ENCODE peak calls at places on chromosomes 12 and 14, in nine cellular contexts. One of them, this sample, is unnamed.

GRCh38 chr12:130862161-130862560 is 9.7 kb upstream of the RAN start:
- DNase-seq in adrenal gland: no peak
- DNase-seq in esophagus squamous epithelium: no peak
- DNase-seq in tibial artery: no peak
- DNase-seq in astrocyte: no peak
- DNase-seq in mesendoderm: no peak
- DNase-seq in iPS DF 6.9: no peak
- DNase-seq in HCT116: no peak
- DNase-seq in aorta: peak
- DNase-seq in this sample: no peak

GRCh38 chr12:131855521-131856142 is 27.4 kb downstream of the MMP17 start:
- DNase-seq in adrenal gland: no peak
- DNase-seq in esophagus squamous epithelium: no peak
- DNase-seq in tibial artery: no peak
- DNase-seq in astrocyte: no peak
- DNase-seq in mesendoderm: no peak
- DNase-seq in iPS DF 6.9: no peak
- DNase-seq in HCT116: no peak
- DNase-seq in aorta: no peak
- DNase-seq in this sample: no peak

GRCh38 chr12:88490425-88490824 is 89.8 kb downstream of the KITLG start:
- DNase-seq in adrenal gland: no peak
- DNase-seq in esophagus squamous epithelium: no peak
- DNase-seq in tibial artery: no peak
- DNase-seq in astrocyte: no peak
- DNase-seq in mesendoderm: no peak
- DNase-seq in iPS DF 6.9: no peak
- DNase-seq in HCT116: no peak
- DNase-seq in aorta: no peak
- DNase-seq in this sample: no peak

GRCh38 chr12:80226576-80226975 is 127.2 kb downstream of the OTOGL start:
- DNase-seq in adrenal gland: no peak
- DNase-seq in esophagus squamous epithelium: no peak
- DNase-seq in tibial artery: no peak
- DNase-seq in astrocyte: peak
- DNase-seq in mesendoderm: no peak
- DNase-seq in iPS DF 6.9: no peak
- DNase-seq in HCT116: no peak
- DNase-seq in aorta: no peak
- DNase-seq in this sample: no peak

GRCh38 chr14:35740215-35740614 is 68.9 kb downstream of the RALGAPA1 start:
- DNase-seq in adrenal gland: no peak
- DNase-seq in esophagus squamous epithelium: no peak
- DNase-seq in tibial artery: no peak
- DNase-seq in astrocyte: no peak
- DNase-seq in mesendoderm: no peak
- DNase-seq in iPS DF 6.9: no peak
- DNase-seq in HCT116: no peak
- DNase-seq in aorta: no peak
- DNase-seq in this sample: no peak

GRCh38 chr12:29149691-29150382 is 759 bp downstream of the FAR2 start:
- DNase-seq in adrenal gland: no peak
- DNase-seq in esophagus squamous epithelium: no peak
- DNase-seq in tibial artery: no peak
- DNase-seq in astrocyte: no peak
- DNase-seq in mesendoderm: peak
- DNase-seq in iPS DF 6.9: no peak
- DNase-seq in HCT116: no peak
- DNase-seq in aorta: peak
- DNase-seq in this sample: peak

GRCh38 chr14:23646648-23647549 is 10.7 kb downstream of the DHRS2 start:
- DNase-seq in adrenal gland: no peak
- DNase-seq in esophagus squamous epithelium: no peak
- DNase-seq in tibial artery: no peak
- DNase-seq in astrocyte: no peak
- DNase-seq in mesendoderm: no peak
- DNase-seq in iPS DF 6.9: no peak
- DNase-seq in HCT116: no peak
- DNase-seq in aorta: no peak
- DNase-seq in this sample: no peak

GRCh38 chr14:100850841-100851585 is 25.1 kb downstream of the MEG3 start:
- DNase-seq in adrenal gland: peak
- DNase-seq in esophagus squamous epithelium: no peak
- DNase-seq in tibial artery: peak
- DNase-seq in astrocyte: no peak
- DNase-seq in mesendoderm: peak
- DNase-seq in iPS DF 6.9: peak
- DNase-seq in HCT116: peak
- DNase-seq in aorta: peak
- DNase-seq in this sample: peak

GRCh38 chr14:71238835-71239234 is 331.6 kb downstream of the PCNX1 start:
- DNase-seq in adrenal gland: no peak
- DNase-seq in esophagus squamous epithelium: no peak
- DNase-seq in tibial artery: no peak
- DNase-seq in astrocyte: no peak
- DNase-seq in mesendoderm: no peak
- DNase-seq in iPS DF 6.9: no peak
- DNase-seq in HCT116: no peak
- DNase-seq in aorta: no peak
- DNase-seq in this sample: no peak

GRCh38 chr14:103068351-103069073 is 11.2 kb upstream of the CDC42BPB start:
- DNase-seq in adrenal gland: peak
- DNase-seq in esophagus squamous epithelium: no peak
- DNase-seq in tibial artery: no peak
- DNase-seq in astrocyte: no peak
- DNase-seq in mesendoderm: no peak
- DNase-seq in iPS DF 6.9: no peak
- DNase-seq in HCT116: no peak
- DNase-seq in aorta: no peak
- DNase-seq in this sample: no peak
- H3K27ac ChIP-seq in adrenal gland: no peak
- H3K27ac ChIP-seq in esophagus squamous epithelium: peak
- H3K27ac ChIP-seq in tibial artery: no peak
- H3K27ac ChIP-seq in astrocyte: no peak
- H3K27ac ChIP-seq in mesendoderm: no peak
- H3K27ac ChIP-seq in iPS DF 6.9: no peak
- H3K27ac ChIP-seq in HCT116: peak
- H3K27ac ChIP-seq in aorta: no peak
- H3K27ac ChIP-seq in this sample: no peak

GRCh38 chr12:45585522-45586230 is 143.8 kb upstream of the ARID2 start:
- DNase-seq in adrenal gland: no peak
- DNase-seq in esophagus squamous epithelium: no peak
- DNase-seq in tibial artery: peak
- DNase-seq in astrocyte: no peak
- DNase-seq in mesendoderm: no peak
- DNase-seq in iPS DF 6.9: no peak
- DNase-seq in HCT116: no peak
- DNase-seq in aorta: no peak
- DNase-seq in this sample: no peak

GRCh38 chr12:45590646-45591045 is 138.9 kb upstream of the ARID2 start:
- DNase-seq in adrenal gland: no peak
- DNase-seq in esophagus squamous epithelium: no peak
- DNase-seq in tibial artery: no peak
- DNase-seq in astrocyte: no peak
- DNase-seq in mesendoderm: no peak
- DNase-seq in iPS DF 6.9: no peak
- DNase-seq in HCT116: no peak
- DNase-seq in aorta: no peak
- DNase-seq in this sample: no peak

GRCh38 chr12:45587877-45588530 is 141.5 kb upstream of the ARID2 start:
- DNase-seq in adrenal gland: no peak
- DNase-seq in esophagus squamous epithelium: no peak
- DNase-seq in tibial artery: no peak
- DNase-seq in astrocyte: no peak
- DNase-seq in mesendoderm: no peak
- DNase-seq in iPS DF 6.9: no peak
- DNase-seq in HCT116: no peak
- DNase-seq in aorta: no peak
- DNase-seq in this sample: peak

GRCh38 chr12:45586486-45586885 is 143.0 kb upstream of the ARID2 start:
- DNase-seq in adrenal gland: no peak
- DNase-seq in esophagus squamous epithelium: no peak
- DNase-seq in tibial artery: no peak
- DNase-seq in astrocyte: no peak
- DNase-seq in mesendoderm: no peak
- DNase-seq in iPS DF 6.9: no peak
- DNase-seq in HCT116: no peak
- DNase-seq in aorta: no peak
- DNase-seq in this sample: no peak

DNA sequence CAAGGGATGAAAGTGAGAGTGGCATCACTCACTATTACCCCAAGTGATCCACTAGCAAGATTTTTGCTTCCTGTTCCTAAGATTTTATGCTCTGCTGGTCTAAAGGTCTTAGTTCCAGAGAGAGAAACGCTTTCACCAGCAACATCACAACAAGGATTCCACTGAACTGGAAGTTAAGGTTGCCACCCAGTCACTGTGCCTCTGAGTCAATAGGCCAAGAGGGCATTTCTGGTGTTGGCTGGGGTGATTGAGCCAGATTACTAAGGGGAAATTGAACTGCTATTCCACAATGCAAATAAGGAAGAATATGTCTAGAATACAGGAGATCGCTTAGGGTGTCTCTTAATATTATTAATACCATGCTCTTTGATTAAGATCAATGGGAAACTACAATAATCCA is 142.5 kb upstream of the ARID2 start:
- DNase-seq in adrenal gland: no peak
- DNase-seq in esophagus squamous epithelium: no peak
- DNase-seq in tibial artery: no peak
- DNase-seq in astrocyte: no peak
- DNase-seq in mesendoderm: no peak
- DNase-seq in iPS DF 6.9: no peak
- DNase-seq in HCT116: no peak
- DNase-seq in aorta: no peak
- DNase-seq in this sample: no peak
- H3K27ac ChIP-seq in adrenal gland: no peak
- H3K27ac ChIP-seq in esophagus squamous epithelium: peak
- H3K27ac ChIP-seq in tibial artery: no peak
- H3K27ac ChIP-seq in astrocyte: no peak
- H3K27ac ChIP-seq in mesendoderm: no peak
- H3K27ac ChIP-seq in iPS DF 6.9: no peak
- H3K27ac ChIP-seq in HCT116: no peak
- H3K27ac ChIP-seq in aorta: no peak
- H3K27ac ChIP-seq in this sample: no peak

GRCh38 chr12:121117226-121117777 is 15.4 kb upstream of the P2RX7 start:
- DNase-seq in adrenal gland: no peak
- DNase-seq in esophagus squamous epithelium: no peak
- DNase-seq in tibial artery: no peak
- DNase-seq in astrocyte: no peak
- DNase-seq in mesendoderm: no peak
- DNase-seq in iPS DF 6.9: no peak
- DNase-seq in HCT116: no peak
- DNase-seq in aorta: no peak
- DNase-seq in this sample: no peak

GRCh38 chr12:121114806-121115205 is 17.9 kb upstream of the P2RX7 start:
- DNase-seq in adrenal gland: no peak
- DNase-seq in esophagus squamous epithelium: no peak
- DNase-seq in tibial artery: no peak
- DNase-seq in astrocyte: no peak
- DNase-seq in mesendoderm: no peak
- DNase-seq in iPS DF 6.9: no peak
- DNase-seq in HCT116: no peak
- DNase-seq in aorta: no peak
- DNase-seq in this sample: no peak

GRCh38 chr12:121115530-121115929 is 17.1 kb upstream of the P2RX7 start:
- DNase-seq in adrenal gland: no peak
- DNase-seq in esophagus squamous epithelium: no peak
- DNase-seq in tibial artery: no peak
- DNase-seq in astrocyte: no peak
- DNase-seq in mesendoderm: no peak
- DNase-seq in iPS DF 6.9: no peak
- DNase-seq in HCT116: no peak
- DNase-seq in aorta: no peak
- DNase-seq in this sample: no peak

GRCh38 chr12:121114019-121114639 is 18.5 kb upstream of the P2RX7 start:
- DNase-seq in adrenal gland: no peak
- DNase-seq in esophagus squamous epithelium: no peak
- DNase-seq in tibial artery: no peak
- DNase-seq in astrocyte: peak
- DNase-seq in mesendoderm: no peak
- DNase-seq in iPS DF 6.9: no peak
- DNase-seq in HCT116: no peak
- DNase-seq in aorta: no peak
- DNase-seq in this sample: no peak

GRCh38 chr12:121116318-121117225 is 16.1 kb upstream of the P2RX7 start:
- DNase-seq in adrenal gland: no peak
- DNase-seq in esophagus squamous epithelium: no peak
- DNase-seq in tibial artery: no peak
- DNase-seq in astrocyte: no peak
- DNase-seq in mesendoderm: no peak
- DNase-seq in iPS DF 6.9: no peak
- DNase-seq in HCT116: no peak
- DNase-seq in aorta: no peak
- DNase-seq in this sample: no peak
- H3K27ac ChIP-seq in adrenal gland: no peak
- H3K27ac ChIP-seq in esophagus squamous epithelium: no peak
- H3K27ac ChIP-seq in tibial artery: no peak
- H3K27ac ChIP-seq in astrocyte: no peak
- H3K27ac ChIP-seq in mesendoderm: no peak
- H3K27ac ChIP-seq in iPS DF 6.9: no peak
- H3K27ac ChIP-seq in HCT116: no peak
- H3K27ac ChIP-seq in aorta: no peak
- H3K27ac ChIP-seq in this sample: no peak

GRCh38 chr14:98770151-98770550 is 501.8 kb downstream of the BCL11B start:
- DNase-seq in adrenal gland: no peak
- DNase-seq in esophagus squamous epithelium: no peak
- DNase-seq in tibial artery: no peak
- DNase-seq in astrocyte: no peak
- DNase-seq in mesendoderm: no peak
- DNase-seq in iPS DF 6.9: no peak
- DNase-seq in HCT116: no peak
- DNase-seq in aorta: no peak
- DNase-seq in this sample: no peak

GRCh38 chr14:98766818-98767217 is 505.2 kb downstream of the BCL11B start:
- DNase-seq in adrenal gland: no peak
- DNase-seq in esophagus squamous epithelium: no peak
- DNase-seq in tibial artery: no peak
- DNase-seq in astrocyte: peak
- DNase-seq in mesendoderm: no peak
- DNase-seq in iPS DF 6.9: no peak
- DNase-seq in HCT116: no peak
- DNase-seq in aorta: no peak
- DNase-seq in this sample: no peak

GRCh38 chr14:98773814-98774213 is 498.2 kb downstream of the BCL11B start:
- DNase-seq in adrenal gland: no peak
- DNase-seq in esophagus squamous epithelium: no peak
- DNase-seq in tibial artery: no peak
- DNase-seq in astrocyte: no peak
- DNase-seq in mesendoderm: no peak
- DNase-seq in iPS DF 6.9: no peak
- DNase-seq in HCT116: no peak
- DNase-seq in aorta: no peak
- DNase-seq in this sample: no peak

DNA sequence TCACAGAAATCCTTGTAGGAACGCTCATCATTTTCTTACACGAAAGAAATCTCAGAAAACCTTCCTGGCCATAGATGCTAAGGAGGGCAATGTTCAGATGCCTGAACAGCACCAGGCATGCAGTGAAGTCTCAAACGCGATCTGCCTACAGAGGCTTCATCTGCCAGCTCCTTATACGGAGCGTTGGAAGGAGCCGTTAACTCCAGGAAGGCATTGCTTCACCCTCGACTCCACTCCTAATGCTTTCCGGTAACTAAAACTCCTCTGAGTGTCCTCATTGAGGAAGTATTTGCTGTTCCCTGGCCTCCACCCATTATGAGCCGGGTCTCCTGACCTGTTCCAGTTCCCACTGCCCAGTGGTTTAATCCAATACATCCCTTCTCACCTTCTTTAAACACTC is 502.7 kb downstream of the BCL11B start:
- DNase-seq in adrenal gland: no peak
- DNase-seq in esophagus squamous epithelium: no peak
- DNase-seq in tibial artery: no peak
- DNase-seq in astrocyte: no peak
- DNase-seq in mesendoderm: peak
- DNase-seq in iPS DF 6.9: no peak
- DNase-seq in HCT116: no peak
- DNase-seq in aorta: no peak
- DNase-seq in this sample: no peak
- H3K27ac ChIP-seq in adrenal gland: no peak
- H3K27ac ChIP-seq in esophagus squamous epithelium: no peak
- H3K27ac ChIP-seq in tibial artery: no peak
- H3K27ac ChIP-seq in astrocyte: no peak
- H3K27ac ChIP-seq in mesendoderm: no peak
- H3K27ac ChIP-seq in iPS DF 6.9: no peak
- H3K27ac ChIP-seq in HCT116: no peak
- H3K27ac ChIP-seq in aorta: no peak
- H3K27ac ChIP-seq in this sample: no peak